ENCODE peak calls at places on chromosomes 7 and 10, in four cellular contexts. G, K, N and M are unnamed samples.

GRCh38 chr7:130904031-130904757 is 170.2 kb upstream of the KLF14 start:
- DNase-seq in N (peak; percentile 40), K (no peak), G (peak; percentile 85), M (no peak)

GRCh38 chr7:74569501-74570075 is 87.9 kb upstream of the GTF2I start:
- DNase-seq in K (no peak), G (no peak), N (peak; percentile 24), M (no peak)

GRCh38 chr7:56447864-56448693 is 331.9 kb upstream of the NUPR2 start:
- DNase-seq in G (no peak), K (no peak), N (peak; percentile 11), M (no peak)

GRCh38 chr7:132402751-132403245 is 173.5 kb downstream of the PLXNA4 start:
- DNase-seq in K (no peak), G (no peak), N (no peak), M (no peak)

GRCh38 chr7:26151096-26151495 is 902 bp upstream of the NFE2L3 start:
- DNase-seq in G (no peak), N (no peak), K (no peak), M (no peak)

GRCh38 chr10:86958831-86959736 is 685 bp downstream of the SNCG start:
- DNase-seq in G (peak; percentile 31), N (peak; percentile 94), K (no peak), M (no peak)

GRCh38 chr7:147894271-147894670 is 696.3 kb upstream of the C7orf33 start:
- DNase-seq in K (no peak), G (no peak), N (no peak), M (no peak)

GRCh38 chr7:101179117-101179779 is 845 bp downstream of the NAT16 start:
- DNase-seq in N (peak; percentile 34), G (no peak), K (no peak), M (no peak)

GRCh38 chr10:101373063-101373462 is 19.1 kb downstream of the BTRC start:
- DNase-seq in K (no peak), N (no peak), G (no peak), M (no peak)

GRCh38 chr10:94343159-94343558 is 19.6 kb downstream of the NOC3L start:
- DNase-seq in G (no peak), N (no peak), K (no peak), M (no peak)

GRCh38 chr7:13880789-13881188 is 108.7 kb downstream of the ETV1 start:
- DNase-seq in G (no peak), N (no peak), K (no peak), M (no peak)

GRCh38 chr7:155457544-155458316 is at the start of gene EN2:
- DNase-seq in N (no peak), K (no peak), G (no peak), M (peak; percentile 70)

GRCh38 chr7:24827027-24827426 is 69.8 kb upstream of the GSDME start:
- DNase-seq in K (no peak), G (no peak), N (no peak), M (no peak)

GRCh38 chr7:157404845-157405481 is 68.2 kb downstream of the DNAJB6 start:
- DNase-seq in G (no peak), N (peak; percentile 95), K (no peak), M (no peak)

GRCh38 chr10:126042354-126042753 is 146.0 kb downstream of the FANK1 start:
- DNase-seq in G (no peak), K (no peak), N (no peak), M (no peak)

GRCh38 chr7:71637578-71637977 is 505.6 kb downstream of the GALNT17 start:
- DNase-seq in K (no peak), G (no peak), N (no peak), M (no peak)

GRCh38 chr7:104040666-104041065 is 51.2 kb upstream of the RELN start:
- DNase-seq in K (no peak), N (no peak), G (no peak), M (peak; percentile 7)

GRCh38 chr7:101593556-101593955 is 35.5 kb downstream of the MYL10 start:
- DNase-seq in K (no peak), G (no peak), N (no peak), M (no peak)

GRCh38 chr10:102312683-102313082 is 67.4 kb downstream of the GBF1 start:
- DNase-seq in G (no peak), K (no peak), N (no peak), M (no peak)

GRCh38 chr10:23340346-23340745 is 4.3 kb downstream of the C10orf67 start:
- DNase-seq in N (no peak), G (no peak), K (no peak), M (no peak)

GRCh38 chr10:121405096-121405495 is 193.1 kb downstream of the FGFR2 start:
- DNase-seq in K (no peak), G (no peak), N (no peak), M (no peak)

GRCh38 chr10:58177362-58177947 is 90.2 kb downstream of the IPMK start:
- DNase-seq in N (peak; percentile 21), G (peak; percentile 15), K (no peak), M (peak; percentile 22)

GRCh38 chr10:101042667-101043355 is 11.8 kb downstream of the SFXN3 start:
- DNase-seq in K (peak; percentile 83), G (peak; percentile 94), N (peak; percentile 96), M (peak; percentile 95)

GRCh38 chr7:25739096-25739495 is 412.9 kb upstream of the NFE2L3 start:
- DNase-seq in N (no peak), G (no peak), K (no peak), M (no peak)

GRCh38 chr7:149792220-149792595 is 18.8 kb upstream of the ZNF467 start:
- DNase-seq in G (no peak), N (no peak), K (no peak), M (no peak)

GRCh38 chr10:34305189-34305588 is 509.9 kb downstream of the PARD3 start:
- DNase-seq in N (peak; percentile 37), K (no peak), G (peak; percentile 7), M (peak; percentile 17)

GRCh38 chr7:107322015-107322414 is 147.8 kb upstream of the GPR22 start:
- DNase-seq in N (peak; percentile 80), K (no peak), G (no peak), M (no peak)

GRCh38 chr7:44905002-44905635 is 19.8 kb upstream of the PURB start:
- DNase-seq in G (no peak), N (no peak), K (no peak), M (no peak)

GRCh38 chr7:2452074-2452507 is 24.1 kb downstream of the GRIFIN start:
- DNase-seq in N (no peak), K (no peak), G (peak; percentile 20), M (no peak)

GRCh38 chr7:55158541-55158940 is 139.7 kb downstream of the EGFR start:
- DNase-seq in K (no peak), N (no peak), G (no peak), M (no peak)

GRCh38 chr10:127145173-127145572 is 51.2 kb downstream of the INSYN2A start:
- DNase-seq in K (no peak), G (no peak), N (no peak), M (no peak)

GRCh38 chr7:72109566-72109965 is 302.6 kb downstream of the CALN1 start:
- DNase-seq in N (no peak), K (no peak), G (no peak), M (no peak)

GRCh38 chr7:34756025-34756437 is 98.0 kb downstream of the NPSR1 start:
- DNase-seq in K (no peak), N (no peak), G (peak; percentile 69), M (no peak)

GRCh38 chr7:16428672-16429071 is 7.3 kb upstream of the CRPPA start:
- DNase-seq in N (no peak), K (no peak), G (no peak), M (no peak)
- TF ChIP-seq FOXM1 in N (no peak), K (no peak), G (no peak), M (no peak)

DNA sequence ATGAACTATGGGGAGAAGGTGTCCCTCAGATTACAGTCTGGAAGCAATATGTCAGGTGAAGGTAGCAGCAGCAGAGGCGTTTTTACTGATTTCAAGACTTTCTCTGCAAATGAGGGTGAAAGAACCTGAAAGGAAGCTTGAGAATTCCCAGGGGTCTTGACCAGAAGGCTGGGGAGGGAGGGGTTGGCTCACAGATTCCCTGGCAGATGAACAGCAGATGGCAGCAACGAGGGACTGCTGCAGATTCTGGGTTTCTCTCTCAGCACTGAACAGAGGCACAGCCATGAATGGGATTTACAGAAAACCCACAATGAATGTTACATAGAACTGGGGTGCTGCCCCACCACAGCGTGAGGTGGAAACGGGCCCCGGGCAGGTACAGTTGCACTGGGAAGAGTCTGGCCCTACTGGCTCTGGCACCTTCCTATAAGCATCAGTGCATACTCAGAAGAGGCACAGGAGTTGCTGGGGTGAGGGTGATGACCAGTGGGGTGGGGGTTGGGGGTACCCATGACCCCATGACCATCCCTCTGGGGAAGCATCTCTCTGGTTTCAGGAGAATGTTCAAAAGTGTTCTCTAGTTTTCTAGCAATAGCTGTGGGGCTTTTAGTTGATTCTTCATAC is 317.8 kb downstream of the SH2D4B start:
- DNase-seq in K (peak; percentile 13), N (peak; percentile 40), G (peak; percentile 2), M (peak; percentile 41)
- TF ChIP-seq TARDBP in K (no peak), N (no peak), G (no peak), M (no peak)

GRCh38 chr10:7587168-7587864 is 79.5 kb downstream of the ITIH5 start:
- DNase-seq in K (peak; percentile 11), G (no peak), N (no peak), M (no peak)
- TF ChIP-seq BHLHE40 in K (no peak), G (no peak), N (no peak), M (no peak)

GRCh38 chr10:44756235-44756634 is 154.9 kb upstream of the TMEM72 start:
- DNase-seq in G (no peak), N (no peak), K (no peak), M (no peak)
- TF ChIP-seq FOXM1 in G (no peak), N (no peak), K (no peak), M (no peak)

GRCh38 chr10:116893686-116894037 is 44.4 kb downstream of the ENO4 start:
- DNase-seq in K (no peak), N (no peak), G (no peak), M (no peak)

GRCh38 chr10:116889066-116889465 is 39.8 kb downstream of the ENO4 start:
- DNase-seq in K (no peak), G (no peak), N (no peak), M (no peak)

GRCh38 chr10:116888380-116889055 is 39.2 kb downstream of the ENO4 start:
- DNase-seq in N (no peak), K (no peak), G (peak; percentile 4), M (no peak)

GRCh38 chr10:116892873-116893685 is 43.8 kb downstream of the ENO4 start:
- DNase-seq in G (no peak), N (no peak), K (no peak), M (peak; percentile 37)

DNA sequence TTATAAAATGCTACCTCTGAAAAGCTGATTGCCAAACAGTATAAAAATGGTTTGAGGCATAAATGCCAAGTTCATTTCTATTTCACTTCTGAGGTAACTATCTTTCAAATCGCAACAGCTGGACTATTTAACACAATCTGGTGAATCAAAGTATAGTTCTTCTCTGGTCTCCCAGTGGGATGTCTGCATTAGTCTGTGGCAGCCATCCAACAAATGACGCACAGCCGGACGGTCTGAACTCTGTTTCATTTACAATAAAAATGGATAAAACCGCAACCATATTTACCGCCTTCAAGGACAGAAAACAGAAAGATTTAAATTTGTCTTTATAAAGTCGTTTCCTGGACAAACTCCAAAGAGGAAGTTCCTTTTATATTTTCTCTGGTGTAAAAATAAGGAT is 41.9 kb downstream of the ENO4 start:
- DNase-seq in K (no peak), N (no peak), G (no peak), M (peak; percentile 64)
- TF ChIP-seq TARDBP in K (no peak), N (no peak), G (no peak), M (no peak)

GRCh38 chr10:70191906-70192305 is 21.6 kb upstream of the SAR1A start:
- DNase-seq in K (no peak), N (no peak), G (no peak), M (no peak)
- TF ChIP-seq BHLHE40 in K (no peak), N (no peak), G (no peak), M (no peak)